ENCODE peak calls at places on chromosomes 16 and 17, in four cellular contexts. L, M, D and U are unnamed samples.

GRCh38 chr16:27400751-27401620 is 988 bp upstream of the IL21R start:
- DNase-seq in M (no peak), L (peak; percentile 38), D (no peak), U (peak; percentile 31)

GRCh38 chr17:39551879-39552278 is 55.8 kb downstream of the NEUROD2 start:
- DNase-seq in M (no peak), L (no peak), D (no peak), U (no peak)

GRCh38 chr17:1649844-1650409 is at the start of gene RILP:
- DNase-seq in M (peak; percentile 93), L (peak; percentile 29), D (no peak), U (no peak)

GRCh38 chr17:64139542-64139941 is 9.6 kb upstream of the ERN1 start:
- DNase-seq in L (no peak), M (no peak), D (no peak), U (no peak)

GRCh38 chr17:21678451-21679081 is 13.8 kb upstream of the KCNJ18 start:
- DNase-seq in L (no peak), D (no peak), M (peak; percentile 69), U (no peak)

GRCh38 chr17:21167303-21167702 is 40.5 kb downstream of the DHRS7B start:
- DNase-seq in M (no peak), L (peak; percentile 10), D (no peak), U (no peak)

GRCh38 chr17:58327363-58328194 is 1.0 kb downstream of the TSPOAP1 start:
- DNase-seq in M (peak; percentile 92), D (no peak), L (no peak), U (no peak)

GRCh38 chr17:17782425-17783120 is 54.2 kb downstream of the SREBF1 start:
- DNase-seq in D (peak; percentile 72), M (no peak), L (no peak), U (no peak)

GRCh38 chr17:39306028-39306427 is 80.3 kb upstream of the STAC2 start:
- DNase-seq in D (peak; percentile 29), M (no peak), L (no peak), U (no peak)

GRCh38 chr16:70590722-70591438 is 55.5 kb upstream of the IL34 start:
- DNase-seq in D (no peak), L (peak; percentile 45), M (no peak), U (no peak)

GRCh38 chr17:38925263-38925995 is at the start of gene LASP1NB:
- DNase-seq in D (peak; percentile 63), M (peak; percentile 77), L (peak; percentile 57), U (no peak)

GRCh38 chr16:1150511-1150982 is 2.4 kb upstream of the CACNA1H start:
- DNase-seq in L (no peak), M (no peak), D (no peak), U (no peak)

GRCh38 chr16:1152123-1152638 is 725 bp upstream of the CACNA1H start:
- DNase-seq in M (peak; percentile 81), L (no peak), D (peak; percentile 78), U (no peak)

GRCh38 chr16:1153480-1154160 is 714 bp downstream of the CACNA1H start:
- DNase-seq in M (no peak), D (peak; percentile 52), L (no peak), U (no peak)

GRCh38 chr16:1152651-1153259 is at the start of gene CACNA1H:
- DNase-seq in D (peak; percentile 86), M (no peak), L (no peak), U (no peak)

GRCh38 chr16:1151424-1152122 is 1.3 kb upstream of the CACNA1H start:
- DNase-seq in D (no peak), M (no peak), L (no peak), U (no peak)
- H3K4me3 ChIP-seq in D (peak overlapping the region; percentile 68), M (no peak overlapping the region), L (no peak overlapping the region), U (no peak overlapping the region)

GRCh38 chr17:66602659-66603363 is 232.1 kb upstream of the CACNG5 start:
- DNase-seq in M (no peak), D (no peak), L (peak; percentile 80), U (no peak)
- H3K4me3 ChIP-seq in M (no peak overlapping the region), D (no peak overlapping the region), L (no peak overlapping the region), U (no peak overlapping the region)

DNA sequence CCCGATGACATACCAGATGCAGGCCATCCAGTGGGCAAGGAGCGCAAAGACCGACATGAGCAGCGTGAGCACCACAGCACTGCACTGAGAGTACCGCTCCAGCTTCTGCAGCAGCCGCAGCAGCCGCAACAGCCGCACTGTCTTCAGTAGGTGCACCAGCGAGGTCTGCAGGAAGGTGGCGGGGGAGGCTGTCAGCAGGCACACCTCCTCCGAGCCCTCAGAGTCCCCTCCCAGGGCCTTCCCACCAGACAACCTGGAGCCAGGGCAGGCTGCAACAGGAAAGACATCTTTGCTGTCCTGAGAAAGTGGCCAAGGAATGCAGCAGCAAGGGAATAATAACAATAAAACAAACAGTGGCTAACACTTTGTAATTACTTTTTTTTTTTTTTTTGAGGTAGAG is 9.1 kb downstream of the KCNH4 start:
- DNase-seq in L (no peak), M (no peak), D (peak; percentile 31), U (no peak)
- H3K4me3 ChIP-seq in L (no peak overlapping the region), M (no peak overlapping the region), D (no peak overlapping the region), U (no peak overlapping the region)

GRCh38 chr17:28861393-28862203 is 6.8 kb downstream of the ERAL1 start:
- DNase-seq in L (no peak), M (no peak), D (no peak), U (no peak)

GRCh38 chr17:28864991-28865849 is 10.4 kb downstream of the ERAL1 start:
- DNase-seq in L (peak; percentile 7), D (no peak), M (no peak), U (no peak)

GRCh38 chr17:28862497-28862896 is 7.7 kb downstream of the ERAL1 start:
- DNase-seq in L (no peak), D (no peak), M (no peak), U (no peak)

GRCh38 chr17:28857848-28858360 is 3.1 kb downstream of the ERAL1 start:
- DNase-seq in M (no peak), D (no peak), L (no peak), U (no peak)

DNA sequence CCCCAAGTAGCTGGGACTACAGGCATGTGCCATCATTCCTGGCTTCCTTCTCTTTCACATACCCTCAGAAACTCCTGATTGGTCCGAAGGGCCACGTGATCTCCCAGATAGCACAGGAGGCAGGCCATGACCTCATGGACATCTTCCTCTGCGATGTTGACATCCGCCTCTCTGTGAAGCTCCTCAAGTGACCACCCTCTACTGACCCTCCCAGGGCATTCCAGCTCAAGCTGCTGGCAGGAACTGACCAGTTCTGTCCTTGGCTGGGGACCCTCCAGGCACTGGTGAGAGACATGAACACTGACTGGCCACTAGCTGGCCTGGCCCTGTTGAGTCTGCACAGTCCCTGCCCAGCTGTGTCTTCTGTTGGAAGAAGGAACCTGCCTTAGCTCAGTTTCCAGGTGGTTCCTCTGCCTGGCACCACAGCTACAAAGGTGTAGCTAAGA is 5.6 kb downstream of the ERAL1 start:
- DNase-seq in M (no peak), D (no peak), L (no peak), U (no peak)
- H3K4me3 ChIP-seq in M (no peak overlapping the region), D (no peak overlapping the region), L (no peak overlapping the region), U (no peak overlapping the region)

DNA sequence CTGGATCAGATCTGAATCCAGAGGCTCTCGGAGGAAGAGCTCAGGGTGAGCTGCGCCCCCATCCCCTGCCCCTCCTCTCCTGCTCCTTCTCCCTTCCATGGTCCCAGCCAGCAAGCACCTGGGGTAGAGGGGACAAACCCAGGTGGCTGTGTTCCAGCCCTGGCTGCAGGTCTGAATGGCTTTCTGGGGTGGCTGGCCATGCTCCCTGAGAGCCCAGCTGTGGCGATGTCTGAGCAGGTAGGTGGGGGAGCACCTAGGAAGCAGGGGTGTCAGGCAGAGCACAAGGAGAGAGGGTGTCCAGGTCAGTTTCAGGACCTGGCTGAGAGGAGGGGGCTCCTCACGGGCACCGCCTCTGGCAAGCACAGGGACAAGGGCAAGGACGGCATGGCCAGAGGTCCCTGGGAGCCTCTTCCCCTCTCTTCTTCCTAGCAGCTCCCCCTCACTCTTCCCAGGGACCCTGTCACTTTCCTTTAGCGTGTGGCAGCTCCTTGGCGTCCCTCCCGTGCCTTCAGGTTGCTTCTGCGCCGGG is 310.0 kb downstream of the SEC14L1 start:
- DNase-seq in D (no peak), L (no peak), M (no peak), U (no peak)
- H3K4me3 ChIP-seq in D (peak overlapping the region; percentile 58), L (peak overlapping the region; percentile 56), M (peak overlapping the region; percentile 71), U (peak overlapping the region; percentile 34)

GRCh38 chr16:58346831-58347371 is 45.4 kb upstream of the GINS3 start:
- DNase-seq in D (no peak), L (no peak), M (no peak), U (no peak)

GRCh38 chr16:58345574-58346354 is 46.5 kb upstream of the GINS3 start:
- DNase-seq in D (no peak), L (peak; percentile 7), M (no peak), U (no peak)

GRCh38 chr16:58352690-58353089 is 39.6 kb upstream of the GINS3 start:
- DNase-seq in M (no peak), L (no peak), D (no peak), U (no peak)

DNA sequence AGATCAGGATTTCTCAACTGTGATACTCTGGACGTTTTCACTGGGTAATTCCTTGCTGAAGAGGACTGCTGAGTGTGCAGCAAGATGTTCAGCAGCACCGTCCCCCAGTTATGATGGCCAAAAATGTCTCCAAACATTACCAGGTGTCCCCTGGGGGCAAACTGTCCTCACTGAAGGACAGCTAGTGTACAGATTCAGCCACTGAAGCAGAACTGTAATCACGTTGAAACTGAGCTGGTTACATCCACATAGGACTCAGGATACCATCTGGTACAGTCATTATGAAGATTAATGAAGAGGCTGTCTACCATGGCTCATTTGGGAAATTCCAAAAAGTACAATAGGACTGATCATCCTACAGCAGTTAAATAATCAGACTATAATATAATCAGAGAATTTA is 43.3 kb upstream of the GINS3 start:
- DNase-seq in M (no peak), D (no peak), L (no peak), U (no peak)
- H3K4me3 ChIP-seq in M (no peak overlapping the region), D (no peak overlapping the region), L (no peak overlapping the region), U (no peak overlapping the region)

GRCh38 chr16:67282447-67282805 is 3.1 kb downstream of the PLEKHG4 start:
- DNase-seq in D (no peak), M (no peak), L (no peak), U (no peak)

GRCh38 chr16:67284699-67285646 is 5.6 kb downstream of the PLEKHG4 start:
- DNase-seq in L (peak; percentile 39), M (no peak), D (peak; percentile 82), U (no peak)

GRCh38 chr16:67281536-67282446 is 2.5 kb downstream of the PLEKHG4 start:
- DNase-seq in D (no peak), L (no peak), M (peak; percentile 56), U (no peak)

GRCh38 chr16:67283826-67284555 is 4.7 kb downstream of the PLEKHG4 start:
- DNase-seq in D (no peak), M (peak; percentile 33), L (no peak), U (no peak)

DNA sequence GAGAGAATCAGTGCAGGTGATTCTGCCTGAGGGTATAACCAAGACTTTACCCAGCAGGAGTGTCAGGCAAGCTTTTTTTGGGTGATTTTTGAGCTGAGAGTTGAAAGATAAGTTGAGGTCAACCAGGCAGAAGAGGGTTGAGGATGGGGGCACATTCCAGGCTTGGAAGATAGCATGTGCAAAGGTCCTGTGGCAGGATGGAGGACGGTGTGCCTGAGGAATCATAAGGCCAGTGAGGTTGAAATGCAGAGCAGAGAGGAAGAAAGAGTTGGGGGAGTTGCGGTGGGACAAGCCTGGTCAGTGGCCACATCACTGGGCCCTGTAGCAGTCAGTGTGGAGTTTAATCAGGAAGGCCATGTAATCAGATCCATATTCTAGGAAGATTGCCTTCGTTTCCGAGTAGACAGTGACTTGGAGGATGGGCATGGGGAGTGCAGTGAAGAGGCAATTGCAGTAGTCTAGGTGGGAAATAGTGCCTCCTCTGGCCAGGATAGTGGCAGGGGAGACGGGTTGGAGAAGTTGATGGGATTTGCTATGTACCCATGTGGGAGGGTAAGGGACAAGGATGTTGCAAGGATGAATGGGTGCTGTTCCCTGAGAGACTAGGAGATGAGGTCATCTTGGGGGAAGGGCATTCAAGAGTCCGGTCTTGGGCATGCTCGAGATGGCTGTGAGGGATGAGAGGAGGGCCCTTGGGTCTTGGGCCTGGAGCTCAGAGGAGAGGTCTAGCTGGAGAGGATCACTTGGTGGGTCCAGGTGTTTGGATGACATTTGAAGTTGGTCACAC is 3.9 kb downstream of the PLEKHG4 start:
- DNase-seq in M (peak; percentile 10), L (peak; percentile 56), D (no peak), U (no peak)
- H3K4me3 ChIP-seq in M (no peak overlapping the region), L (no peak overlapping the region), D (no peak overlapping the region), U (no peak overlapping the region)